ENCODE peak calls at places on chromosomes 2 and 18, in eight cellular contexts. O, W, J, L, G, N, T and Z are unnamed samples.

GRCh38 chr2:20599861-20600461 is 50.9 kb downstream of the HS1BP3 start:
- DNase-seq in O (no peak), N (no peak), W (no peak), L (no peak), T (no peak), J (no peak), G (no peak), Z (no peak)

GRCh38 chr2:43230981-43231827 is 4.8 kb upstream of the ZFP36L2 start:
- DNase-seq in T (no peak), J (no peak), L (no peak), G (no peak), O (no peak), N (no peak), W (no peak), Z (no peak)

GRCh38 chr18:13538630-13539029 is 187.7 kb downstream of the FAM210A start:
- DNase-seq in L (no peak), J (no peak), W (no peak), T (no peak), O (no peak), N (no peak), G (no peak), Z (no peak)

GRCh38 chr2:15653806-15654726 is 62.4 kb downstream of the DDX1 start:
- DNase-seq in T (no peak), N (no peak), W (no peak), G (no peak), L (no peak), O (no peak), J (no peak), Z (no peak)

GRCh38 chr2:220241423-220241822 is 614.0 kb downstream of the SLC4A3 start:
- DNase-seq in T (no peak), G (no peak), N (no peak), O (no peak), L (no peak), W (no peak), J (no peak), Z (no peak)

GRCh38 chr18:58567453-58568196 is 61.3 kb downstream of the ALPK2 start:
- DNase-seq in N (no peak), G (no peak), W (peak), T (no peak), O (no peak), L (no peak), J (no peak), Z (no peak)

GRCh38 chr2:146677280-146677679 is 1167.5 kb upstream of the ACVR2A start:
- DNase-seq in O (no peak), N (no peak), J (no peak), W (peak), T (no peak), L (no peak), G (no peak), Z (no peak)

GRCh38 chr2:61340242-61340641 is 130.6 kb downstream of the USP34 start:
- DNase-seq in W (peak), G (no peak), O (no peak), J (no peak), T (no peak), L (no peak), N (no peak), Z (no peak)

GRCh38 chr2:213251618-213252017 is 32.6 kb upstream of the SPAG16 start:
- DNase-seq in O (no peak), W (peak), N (no peak), T (no peak), L (no peak), G (no peak), J (no peak), Z (no peak)

GRCh38 chr2:206127656-206128055 is 31.6 kb downstream of the NDUFS1 start:
- DNase-seq in N (no peak), T (no peak), G (no peak), O (no peak), L (no peak), J (no peak), W (peak), Z (no peak)

GRCh38 chr2:162043132-162043531 is 30.9 kb downstream of the DPP4 start:
- DNase-seq in J (no peak), G (no peak), O (no peak), T (no peak), N (no peak), W (no peak), L (no peak), Z (no peak)

GRCh38 chr2:141554810-141555209 is 576.0 kb downstream of the LRP1B start:
- DNase-seq in L (no peak), W (peak), J (no peak), G (no peak), O (no peak), T (peak), N (no peak), Z (no peak)

GRCh38 chr2:212428685-212429480 is 109.7 kb downstream of the ERBB4 start:
- DNase-seq in O (no peak), T (no peak), G (no peak), L (no peak), N (no peak), J (no peak), W (no peak), Z (no peak)

GRCh38 chr2:232329716-232330067 is 48.9 kb upstream of the ALPP start:
- DNase-seq in J (no peak), W (no peak), T (no peak), G (no peak), N (no peak), L (no peak), O (no peak), Z (no peak)

GRCh38 chr2:47070920-47071824 is 83.9 kb downstream of the STPG4 start:
- DNase-seq in W (peak), L (peak), N (no peak), J (peak), T (peak), G (peak), O (no peak), Z (peak)

GRCh38 chr18:40690062-40690461 is 1265.0 kb upstream of the PIK3C3 start:
- DNase-seq in T (no peak), L (no peak), N (no peak), O (no peak), J (no peak), W (no peak), G (no peak), Z (no peak)

GRCh38 chr2:28342081-28342967 is 50.3 kb upstream of the FOSL2 start:
- DNase-seq in G (no peak), T (no peak), W (peak), L (no peak), O (no peak), J (no peak), N (no peak), Z (no peak)

GRCh38 chr2:3645745-3646389 is 12.1 kb upstream of the ALLC start:
- DNase-seq in W (no peak), T (no peak), G (no peak), N (no peak), J (no peak), L (no peak), O (no peak), Z (no peak)

GRCh38 chr2:236712304-236712703 is 142.7 kb downstream of the ACKR3 start:
- DNase-seq in O (no peak), T (no peak), G (no peak), N (no peak), W (peak), L (no peak), J (no peak), Z (no peak)

GRCh38 chr18:59993560-59993959 is 93.8 kb downstream of the PMAIP1 start:
- DNase-seq in O (no peak), N (no peak), T (no peak), G (no peak), W (no peak), L (no peak), J (no peak), Z (no peak)

GRCh38 chr2:208031608-208032019 is 6.3 kb upstream of the PLEKHM3 start:
- DNase-seq in N (no peak), L (no peak), T (no peak), O (no peak), G (no peak), J (no peak), W (peak), Z (no peak)

GRCh38 chr18:58288922-58289797 is 245.1 kb downstream of the NEDD4L start:
- DNase-seq in W (no peak), T (peak), G (no peak), L (no peak), N (no peak), O (no peak), J (no peak), Z (no peak)

GRCh38 chr2:217383620-217384019 is 523.8 kb upstream of the TNP1 start:
- DNase-seq in T (no peak), W (no peak), G (no peak), L (no peak), N (no peak), O (no peak), J (no peak), Z (no peak)

GRCh38 chr2:45567974-45568789 is 42.9 kb downstream of the SRBD1 start:
- DNase-seq in O (no peak), W (no peak), T (no peak), L (no peak), J (no peak), N (no peak), G (no peak), Z (no peak)

GRCh38 chr2:238879020-238879419 is 31.1 kb downstream of the TWIST2 start:
- DNase-seq in N (no peak), W (no peak), G (no peak), T (no peak), L (no peak), J (no peak), O (no peak), Z (no peak)

GRCh38 chr18:10449396-10449795 is 5.0 kb upstream of the APCDD1 start:
- DNase-seq in W (no peak), L (no peak), O (no peak), N (no peak), T (no peak), G (no peak), J (no peak), Z (no peak)

GRCh38 chr18:76274470-76275289 is 220.4 kb downstream of the ZNF516 start:
- DNase-seq in W (peak), J (no peak), O (no peak), T (no peak), N (no peak), L (no peak), G (no peak), Z (no peak)

GRCh38 chr2:223979730-223980396 is 22.6 kb downstream of the MRPL44 start:
- DNase-seq in J (no peak), L (no peak), G (no peak), W (no peak), O (no peak), N (no peak), T (no peak), Z (no peak)

GRCh38 chr2:133837441-133838090 is 269.3 kb upstream of the NCKAP5 start:
- DNase-seq in N (no peak), W (no peak), G (no peak), O (no peak), L (no peak), T (no peak), J (no peak), Z (no peak)